ENCODE peak calls at places on chromosomes 12 and 14, in eight cellular contexts. E is retina; D is activated T-cell treated with anti-CD3 and anti-CD28 coated beads, Interleukin-2, amount 50 U/mL, for 72 hours; Q is left colon; I is EL; U is globus pallidus; B is germinal center; G is RPMI7951. A is an unnamed sample.

GRCh38 chr12:89353188-89353822 is 1.0 kb upstream of the DUSP6 start:
- DNase-seq in U (peak; percentile 65), G (peak; percentile 71), I (peak; percentile 74), Q (peak; percentile 76), D (peak; percentile 66), E (peak; percentile 94), B (peak; percentile 60), A (peak; percentile 68)

GRCh38 chr12:7501031-7501585 is 2.5 kb downstream of the CD163 start:
- DNase-seq in D (no peak), I (peak; percentile 45), E (no peak), G (peak; percentile 63), Q (no peak), U (no peak), B (no peak), A (no peak)

GRCh38 chr12:47110011-47110541 is 30.3 kb upstream of the AMIGO2 start:
- DNase-seq in D (no peak), U (no peak), Q (no peak), E (no peak), B (no peak), I (no peak), G (no peak), A (no peak)

GRCh38 chr12:19299765-19300164 is 139.5 kb upstream of the AEBP2 start:
- DNase-seq in G (peak; percentile 16), E (no peak), B (no peak), U (no peak), Q (no peak), D (no peak), I (peak; percentile 20), A (no peak)

GRCh38 chr14:93953263-93953662 is 23.1 kb downstream of the ASB2 start:
- DNase-seq in D (no peak), Q (no peak), E (no peak), I (no peak), U (no peak), G (no peak), B (no peak), A (no peak)

GRCh38 chr12:107110519-107110859 is 17.1 kb upstream of the CRY1 start:
- DNase-seq in U (no peak), Q (no peak), B (no peak), G (no peak), E (no peak), D (no peak), I (no peak), A (no peak)

GRCh38 chr12:108337235-108338223 is 1.6 kb downstream of the CMKLR1 start:
- DNase-seq in E (no peak), U (peak; percentile 40), Q (no peak), I (peak; percentile 17), D (no peak), G (peak; percentile 79), B (peak; percentile 19), A (no peak)

GRCh38 chr12:47837190-47838171 is 17.8 kb upstream of the HDAC7 start:
- DNase-seq in Q (no peak), G (peak; percentile 63), E (peak; percentile 71), U (peak; percentile 63), I (peak; percentile 74), B (peak; percentile 75), D (peak; percentile 53), A (peak; percentile 66)

GRCh38 chr14:78154827-78155226 is 15.3 kb upstream of the NRXN3 start:
- DNase-seq in G (no peak), D (no peak), B (no peak), U (peak; percentile 35), E (peak; percentile 8), I (no peak), Q (no peak), A (no peak)

GRCh38 chr12:17456486-17456885 is 633.5 kb downstream of the RERGL start:
- DNase-seq in U (no peak), G (no peak), E (no peak), D (no peak), I (no peak), Q (no peak), B (no peak), A (no peak)

GRCh38 chr14:67457782-67458181 is 30.7 kb downstream of the TMEM229B start:
- DNase-seq in D (no peak), G (no peak), E (peak; percentile 28), B (no peak), U (no peak), I (peak; percentile 20), Q (no peak), A (peak; percentile 43)

GRCh38 chr12:10065241-10065640 is 33.5 kb downstream of the CLEC1A start:
- DNase-seq in G (no peak), I (no peak), B (no peak), U (no peak), Q (no peak), D (no peak), E (no peak), A (no peak)

GRCh38 chr14:100278702-100279101 is 27.5 kb downstream of the SLC25A29 start:
- DNase-seq in Q (no peak), U (no peak), E (no peak), I (peak; percentile 71), G (peak; percentile 69), D (no peak), B (no peak), A (peak; percentile 47)

GRCh38 chr14:61839452-61839851 is 77.2 kb downstream of the SNAPC1 start:
- DNase-seq in I (peak; percentile 44), D (no peak), E (no peak), B (no peak), G (no peak), U (no peak), Q (no peak), A (no peak)

GRCh38 chr14:41037388-41037787 is 569.3 kb upstream of the LRFN5 start:
- DNase-seq in G (no peak), B (no peak), U (no peak), I (no peak), E (no peak), Q (no peak), D (no peak), A (no peak)

GRCh38 chr14:100666403-100666802 is 60.3 kb upstream of the DLK1 start:
- DNase-seq in B (no peak), D (no peak), I (no peak), E (no peak), G (no peak), U (no peak), Q (no peak), A (no peak)

GRCh38 chr12:12714276-12715001 is 2.7 kb upstream of the CDKN1B start:
- DNase-seq in Q (peak; percentile 72), I (peak; percentile 51), B (peak; percentile 66), D (peak; percentile 55), G (peak; percentile 47), E (peak; percentile 66), U (peak; percentile 71), A (peak; percentile 59)

GRCh38 chr12:112919131-112919530 is 12.4 kb downstream of the OAS1 start:
- DNase-seq in Q (no peak), U (no peak), I (no peak), B (no peak), E (no peak), G (no peak), D (no peak), A (no peak)

GRCh38 chr14:93064411-93065271 is 51.1 kb downstream of the ITPK1 start:
- DNase-seq in G (no peak), E (no peak), D (no peak), I (no peak), B (no peak), Q (no peak), U (no peak), A (no peak)

GRCh38 chr12:10559241-10559640 is 53.6 kb downstream of the EIF2S3B start:
- DNase-seq in G (no peak), B (no peak), E (no peak), U (no peak), I (no peak), D (no peak), Q (no peak), A (no peak)

GRCh38 chr12:29616664-29617409 is 119.4 kb upstream of the OVCH1 start:
- DNase-seq in B (no peak), I (peak; percentile 36), D (no peak), Q (no peak), G (peak; percentile 35), E (no peak), U (no peak), A (no peak)

GRCh38 chr12:100229036-100229635 is 28.5 kb downstream of the ACTR6 start:
- DNase-seq in D (no peak), G (peak; percentile 10), E (no peak), Q (no peak), B (no peak), U (no peak), I (peak; percentile 14), A (peak; percentile 12)

GRCh38 chr12:68189766-68190700 is 30.5 kb upstream of the IFNG start:
- DNase-seq in E (no peak), G (peak; percentile 81), D (peak; percentile 39), B (no peak), I (peak; percentile 38), Q (no peak), U (no peak), A (no peak)

GRCh38 chr14:62181591-62181990 is 419.4 kb downstream of the SNAPC1 start:
- DNase-seq in U (no peak), Q (no peak), B (no peak), I (peak; percentile 36), G (no peak), E (no peak), D (no peak), A (no peak)

GRCh38 chr12:111444706-111445310 is 39.1 kb downstream of the SH2B3 start:
- DNase-seq in Q (peak; percentile 81), U (peak; percentile 71), B (peak; percentile 87), I (no peak), D (peak; percentile 94), G (peak; percentile 70), E (no peak), A (no peak)

GRCh38 chr12:27504506-27504905 is 19.5 kb upstream of the PPFIBP1 start:
- DNase-seq in I (peak; percentile 41), G (peak; percentile 43), B (no peak), U (no peak), E (no peak), Q (no peak), D (no peak), A (no peak)

GRCh38 chr12:40616383-40616900 is 75.8 kb upstream of the CNTN1 start:
- DNase-seq in I (no peak), U (peak; percentile 59), D (no peak), Q (no peak), B (no peak), E (no peak), G (no peak), A (no peak)

GRCh38 chr14:104030958-104031357 is 54.5 kb upstream of the ASPG start:
- DNase-seq in I (no peak), D (no peak), E (no peak), U (no peak), B (no peak), Q (no peak), G (no peak), A (peak; percentile 48)

GRCh38 chr12:106671840-106672239 is 89.0 kb downstream of the RFX4 start:
- DNase-seq in G (no peak), D (no peak), U (no peak), Q (no peak), I (no peak), B (peak; percentile 18), E (no peak), A (no peak)

GRCh38 chr14:39015964-39016577 is 87.0 kb downstream of the SEC23A start:
- DNase-seq in D (no peak), B (no peak), E (no peak), I (no peak), G (no peak), Q (no peak), U (no peak), A (no peak)

GRCh38 chr14:88473791-88474190 is 81.0 kb downstream of the PTPN21 start:
- DNase-seq in I (no peak), D (no peak), Q (no peak), U (no peak), G (no peak), E (no peak), B (no peak), A (no peak)

GRCh38 chr12:115325858-115326257 is 641.9 kb upstream of the TBX3 start:
- DNase-seq in G (no peak), Q (no peak), U (peak; percentile 30), B (no peak), D (no peak), I (no peak), E (no peak), A (peak; percentile 58)

GRCh38 chr14:101966742-101967141 is 2.4 kb downstream of the DYNC1H1 start:
- DNase-seq in B (no peak), D (no peak), G (no peak), Q (no peak), I (no peak), U (no peak), E (no peak), A (no peak)

GRCh38 chr12:130830246-130830551 is 8.9 kb downstream of the STX2 start:
- DNase-seq in G (no peak), U (no peak), I (no peak), E (no peak), B (no peak), Q (no peak), D (no peak), A (no peak)

A was measured in prostate gland.